ENCODE peak calls at places on chromosomes 6 and 20, in nine cellular contexts. V is HCEC 1CT, Q is B cell, I is T-helper 9 cell, Y is NCI-H82, B is T-helper 17 cell, U is NCI-H1092, H is activated T-cell treated with anti-CD3 and anti-CD28 coated beads for 1 hour, G is SW 1271. D is an unnamed sample.

GRCh38 chr6:38216451-38216850 is 396.9 kb downstream of the ZFAND3 start:
- DNase-seq in V (no peak), Q (no peak), I (no peak), Y (no peak), B (no peak), U (no peak), H (no peak), G (no peak), D (no peak)

GRCh38 chr6:107957909-107958688 is at the start of gene SEC63:
- DNase-seq in V (peak), Q (peak), I (peak), Y (peak), B (peak), U (peak), H (peak), G (peak), D (peak)

GRCh38 chr20:62627901-62628612 is 14.2 kb upstream of the SLCO4A1 start:
- DNase-seq in V (peak), Q (peak), I (no peak), Y (no peak), B (no peak), U (no peak), H (no peak), G (no peak), D (no peak)

GRCh38 chr6:145964948-145965366 is 799 bp upstream of the SHPRH start:
- DNase-seq in V (no peak), Q (no peak), I (no peak), Y (peak), B (no peak), U (no peak), H (no peak), G (no peak), D (no peak)

GRCh38 chr6:146190581-146190980 is 161.7 kb downstream of the GRM1 start:
- DNase-seq in V (no peak), Q (no peak), I (no peak), Y (no peak), B (no peak), U (no peak), H (no peak), G (no peak), D (no peak)

GRCh38 chr6:149473080-149474052 is 11.4 kb downstream of the ZC3H12D start:
- DNase-seq in V (no peak), Q (no peak), I (no peak), Y (peak), B (no peak), U (no peak), H (no peak), G (no peak), D (peak)

GRCh38 chr6:26017567-26017966 is 55.0 kb downstream of the TRIM38 start:
- DNase-seq in V (peak), Q (no peak), I (peak), Y (no peak), B (peak), U (no peak), H (peak), G (no peak), D (no peak)

GRCh38 chr6:14664616-14665315 is 547.2 kb downstream of the CD83 start:
- DNase-seq in V (no peak), Q (no peak), I (no peak), Y (peak), B (no peak), U (no peak), H (no peak), G (no peak), D (no peak)

GRCh38 chr20:38873050-38873581 is 53.1 kb upstream of the FAM83D start:
- DNase-seq in V (no peak), Q (peak), I (peak), Y (no peak), B (no peak), U (no peak), H (peak), G (no peak), D (no peak)

GRCh38 chr6:70377372-70377771 is 35.9 kb upstream of the FAM135A start:
- DNase-seq in V (no peak), Q (no peak), I (no peak), Y (no peak), B (no peak), U (no peak), H (no peak), G (no peak), D (no peak)

GRCh38 chr6:37024665-37025337 is 19.3 kb downstream of the FGD2 start:
- DNase-seq in V (no peak), Q (no peak), I (no peak), Y (no peak), B (no peak), U (no peak), H (no peak), G (no peak), D (no peak)

GRCh38 chr20:23255658-23256385 is 94.8 kb upstream of the NXT1 start:
- DNase-seq in V (peak), Q (no peak), I (no peak), Y (no peak), B (no peak), U (no peak), H (no peak), G (no peak), D (no peak)

GRCh38 chr6:55704421-55704820 is 125.4 kb upstream of the HMGCLL1 start:
- DNase-seq in V (peak), Q (no peak), I (no peak), Y (no peak), B (no peak), U (no peak), H (no peak), G (no peak), D (no peak)

GRCh38 chr20:45044601-45045000 is 56.3 kb downstream of the KCNS1 start:
- DNase-seq in V (no peak), Q (no peak), I (no peak), Y (no peak), B (no peak), U (no peak), H (no peak), G (no peak), D (no peak)

GRCh38 chr6:43971776-43972126 is 155.5 kb downstream of the MRPL14 start:
- DNase-seq in V (no peak), Q (no peak), I (no peak), Y (no peak), B (no peak), U (no peak), H (no peak), G (no peak), D (no peak)

GRCh38 chr6:3825851-3826581 is 23.2 kb upstream of the FAM50B start:
- DNase-seq in V (peak), Q (no peak), I (no peak), Y (no peak), B (no peak), U (no peak), H (no peak), G (peak), D (no peak)

GRCh38 chr6:161091972-161092701 is 100.6 kb downstream of the MAP3K4 start:
- DNase-seq in V (peak), Q (no peak), I (no peak), Y (no peak), B (no peak), U (no peak), H (no peak), G (no peak), D (no peak)

GRCh38 chr6:142868917-142869316 is 76.1 kb downstream of the HIVEP2 start:
- DNase-seq in V (no peak), Q (no peak), I (no peak), Y (no peak), B (no peak), U (no peak), H (no peak), G (no peak), D (no peak)

GRCh38 chr6:70280462-70280861 is 22.4 kb downstream of the COL9A1 start:
- DNase-seq in V (no peak), Q (no peak), I (no peak), Y (no peak), B (no peak), U (peak), H (no peak), G (no peak), D (no peak)

GRCh38 chr6:12174878-12175277 is 115.3 kb upstream of the EDN1 start:
- DNase-seq in V (peak), Q (no peak), I (no peak), Y (no peak), B (no peak), U (no peak), H (no peak), G (no peak), D (no peak)

GRCh38 chr6:75113446-75113845 is 92.4 kb downstream of the COL12A1 start:
- DNase-seq in V (no peak), Q (no peak), I (no peak), Y (no peak), B (no peak), U (no peak), H (no peak), G (no peak), D (no peak)

GRCh38 chr6:167766986-167767714 is 59.6 kb upstream of the AFDN start:
- DNase-seq in V (no peak), Q (no peak), I (no peak), Y (peak), B (no peak), U (peak), H (no peak), G (no peak), D (peak)

GRCh38 chr6:106751501-106752252 is 122.3 kb downstream of the QRSL1 start:
- DNase-seq in V (peak), Q (no peak), I (no peak), Y (no peak), B (no peak), U (peak), H (no peak), G (no peak), D (peak)

GRCh38 chr6:52503853-52504777 is 72.7 kb downstream of the TRAM2 start:
- DNase-seq in V (peak), Q (no peak), I (no peak), Y (peak), B (no peak), U (peak), H (no peak), G (peak), D (no peak)

GRCh38 chr20:3248993-3249347 is 10.0 kb upstream of the SLC4A11 start:
- DNase-seq in V (no peak), Q (no peak), I (no peak), Y (no peak), B (no peak), U (no peak), H (no peak), G (no peak), D (no peak)